ENCODE peak calls at places on chromosomes 2 and 18, in seven cellular contexts. M, A, D, C, O, G and J are unnamed samples.

GRCh38 chr18:25334588-25334987 is 17.4 kb downstream of the ZNF521 start:
- DNase-seq in A (no peak), M (no peak), O (no peak), D (no peak), C (no peak), G (no peak), J (no peak)

GRCh38 chr2:130726614-130727180 is 2.2 kb upstream of the GPR148 start:
- DNase-seq in G (no peak), M (no peak), C (no peak), O (no peak), A (no peak), D (no peak), J (no peak)

GRCh38 chr2:75403991-75404428 is 156.7 kb downstream of the EVA1A start:
- DNase-seq in M (no peak), D (no peak), O (no peak), C (no peak), A (no peak), G (peak), J (no peak)

GRCh38 chr2:100812141-100812540 is 7.8 kb upstream of the NPAS2 start:
- DNase-seq in M (no peak), A (peak), G (no peak), O (no peak), C (no peak), D (no peak), J (no peak)

GRCh38 chr2:240993446-240994160 is 4.8 kb upstream of the SNED1 start:
- DNase-seq in D (no peak), A (no peak), G (no peak), O (peak), M (peak), C (no peak), J (no peak)

GRCh38 chr2:231716641-231717280 is 8.4 kb downstream of the PTMA start:
- DNase-seq in G (no peak), O (no peak), M (no peak), D (no peak), A (no peak), C (no peak), J (no peak)

GRCh38 chr2:26480751-26481380 is 2.9 kb upstream of the OTOF start:
- DNase-seq in G (no peak), C (no peak), A (no peak), O (no peak), M (peak), D (no peak), J (no peak)

GRCh38 chr2:138010890-138011289 is 46.6 kb downstream of the HNMT start:
- DNase-seq in M (no peak), D (no peak), G (no peak), A (no peak), O (no peak), C (no peak), J (no peak)

GRCh38 chr18:3449702-3450357 is at the start of gene TGIF1:
- DNase-seq in C (peak), D (peak), A (peak), G (peak), O (peak), M (peak), J (peak)

GRCh38 chr2:33216508-33217182 is 259.8 kb upstream of the RASGRP3 start:
- DNase-seq in O (no peak), C (peak), D (peak), G (no peak), M (peak), A (no peak), J (peak)

GRCh38 chr2:38720613-38721241 is 30.4 kb downstream of the SRSF7 start:
- DNase-seq in M (peak), G (peak), C (peak), O (peak), D (peak), A (no peak), J (peak)

GRCh38 chr2:240703417-240704341 is 12.0 kb downstream of the AQP12A start:
- DNase-seq in A (no peak), O (no peak), D (no peak), C (peak), M (peak), G (no peak), J (no peak)

GRCh38 chr2:157864857-157865450 is 11.2 kb downstream of the ACVR1 start:
- DNase-seq in A (no peak), O (no peak), M (no peak), C (no peak), G (no peak), D (no peak), J (no peak)

GRCh38 chr2:157866202-157866601 is 9.9 kb downstream of the ACVR1 start:
- DNase-seq in G (no peak), A (no peak), D (no peak), M (no peak), O (no peak), C (no peak), J (no peak)

GRCh38 chr2:157867703-157868102 is 8.4 kb downstream of the ACVR1 start:
- DNase-seq in C (no peak), O (no peak), A (no peak), D (no peak), G (no peak), M (no peak), J (no peak)

GRCh38 chr2:157868993-157869392 is 7.1 kb downstream of the ACVR1 start:
- DNase-seq in C (no peak), A (no peak), M (no peak), D (no peak), O (no peak), G (no peak), J (no peak)

DNA sequence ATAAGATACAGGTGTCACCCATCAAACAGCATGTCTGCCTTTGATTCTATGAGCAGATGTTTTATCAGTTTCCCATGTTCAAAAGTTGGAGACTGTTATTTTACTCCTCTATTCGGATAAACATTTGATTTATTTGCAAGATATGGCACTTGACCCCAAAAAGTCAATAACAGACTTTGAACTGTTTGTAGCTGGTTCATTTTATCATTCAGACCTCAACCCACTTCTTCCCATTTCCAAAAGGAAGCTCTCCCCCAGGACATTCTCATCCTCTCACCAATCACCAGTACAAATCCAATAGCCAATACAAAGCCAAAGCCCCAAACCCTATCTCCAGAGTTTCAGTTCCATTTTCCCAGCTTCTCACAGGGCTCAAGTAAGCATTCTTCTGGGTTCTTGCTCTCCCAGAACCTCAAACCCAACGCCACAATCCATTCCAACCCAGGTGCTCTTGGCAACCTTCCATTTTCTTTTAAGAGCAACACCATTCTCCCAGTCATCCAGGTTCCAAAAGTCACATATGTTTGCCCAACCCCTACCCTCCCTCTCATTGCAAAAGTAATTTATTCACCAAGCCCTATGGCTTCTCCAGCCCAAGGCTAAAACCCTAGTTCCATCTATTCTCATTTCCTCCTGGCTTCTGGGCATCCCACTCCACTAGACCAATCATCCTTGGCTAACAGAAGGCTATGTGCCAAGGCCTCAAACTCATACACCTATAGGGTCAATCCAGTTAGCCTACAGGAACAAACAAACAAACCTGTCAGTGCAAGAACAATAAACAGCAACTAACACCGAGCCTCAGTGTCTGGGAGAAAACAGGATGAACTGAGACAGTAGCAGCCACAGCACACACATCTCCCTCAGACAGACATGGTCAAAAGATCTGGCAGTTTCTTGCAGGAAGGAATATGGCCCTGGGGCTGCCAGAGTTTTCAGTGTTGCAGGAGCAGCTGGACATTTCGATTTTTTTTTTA is 9.2 kb downstream of the ACVR1 start:
- DNase-seq in D (no peak), O (no peak), C (no peak), M (no peak), G (no peak), A (no peak), J (no peak)
- H3K27ac ChIP-seq in D (no peak), O (no peak), C (no peak), M (no peak), G (no peak), A (no peak), J (no peak)

GRCh38 chr2:59314367-59314766 is 1073.2 kb upstream of the FANCL start:
- DNase-seq in O (no peak), D (no peak), M (no peak), G (no peak), C (no peak), A (no peak), J (no peak)
- H3K4me3 ChIP-seq in O (no peak), D (no peak), M (no peak), G (no peak), C (no peak), A (no peak), J (no peak)

GRCh38 chr2:71226965-71227560 is at the start of gene PAIP2B:
- DNase-seq in M (peak), D (peak), A (peak), G (peak), O (peak), C (peak), J (peak)
- H3K27ac ChIP-seq in M (peak), D (peak), A (peak), G (peak), O (peak), C (peak), J (peak)

GRCh38 chr2:5665066-5665465 is 27.1 kb upstream of the SOX11 start:
- DNase-seq in A (no peak), C (no peak), G (no peak), M (no peak), D (no peak), O (no peak), J (no peak)
- H3K4me3 ChIP-seq in A (no peak), C (no peak), G (no peak), M (no peak), D (no peak), O (no peak), J (no peak)